ENCODE peak calls at places on chromosomes 16 and 17, in nine cellular contexts. D, O, U, F, I, Q, L, J and T are unnamed samples.

GRCh38 chr17:14813649-14814048 is 451.5 kb downstream of the PMP22 start:
- DNase-seq in D (peak; percentile 15), O (no peak), U (no peak), F (no peak), I (peak; percentile 27), Q (peak; percentile 84), L (no peak), J (no peak), T (no peak)

GRCh38 chr16:50778284-50779163 is 36.6 kb downstream of the CYLD start:
- DNase-seq in D (no peak), O (no peak), U (no peak), F (no peak), I (no peak), Q (no peak), L (no peak), J (no peak), T (no peak)

GRCh38 chr17:17467720-17468119 is 9.1 kb upstream of the MED9 start:
- DNase-seq in D (no peak), O (no peak), U (no peak), F (no peak), I (no peak), Q (no peak), L (peak; percentile 83), J (no peak), T (no peak)

GRCh38 chr17:51036084-51036483 is 84.6 kb downstream of the SPAG9 start:
- DNase-seq in D (no peak), O (no peak), U (no peak), F (no peak), I (no peak), Q (no peak), L (no peak), J (no peak), T (no peak)

GRCh38 chr17:38868095-38868967 is 1.5 kb upstream of the LASP1 start:
- DNase-seq in D (peak; percentile 69), O (peak; percentile 71), U (no peak), F (peak; percentile 89), I (peak; percentile 75), Q (no peak), L (peak; percentile 63), J (peak; percentile 72), T (no peak)

GRCh38 chr16:12551530-12551929 is 252.2 kb downstream of the CPPED1 start:
- DNase-seq in D (no peak), O (no peak), U (no peak), F (no peak), I (no peak), Q (no peak), L (no peak), J (no peak), T (no peak)

GRCh38 chr17:50049636-50050035 is 6.3 kb upstream of the ITGA3 start:
- DNase-seq in D (no peak), O (no peak), U (no peak), F (no peak), I (no peak), Q (no peak), L (no peak), J (no peak), T (no peak)

GRCh38 chr17:740240-741055 is 8.1 kb downstream of the TLCD3A start:
- DNase-seq in D (no peak), O (no peak), U (no peak), F (no peak), I (no peak), Q (peak; percentile 86), L (peak; percentile 25), J (no peak), T (no peak)

GRCh38 chr17:41718287-41718645 is 6.1 kb downstream of the GAST start:
- DNase-seq in D (no peak), O (no peak), U (no peak), F (no peak), I (no peak), Q (no peak), L (no peak), J (no peak), T (no peak)

DNA sequence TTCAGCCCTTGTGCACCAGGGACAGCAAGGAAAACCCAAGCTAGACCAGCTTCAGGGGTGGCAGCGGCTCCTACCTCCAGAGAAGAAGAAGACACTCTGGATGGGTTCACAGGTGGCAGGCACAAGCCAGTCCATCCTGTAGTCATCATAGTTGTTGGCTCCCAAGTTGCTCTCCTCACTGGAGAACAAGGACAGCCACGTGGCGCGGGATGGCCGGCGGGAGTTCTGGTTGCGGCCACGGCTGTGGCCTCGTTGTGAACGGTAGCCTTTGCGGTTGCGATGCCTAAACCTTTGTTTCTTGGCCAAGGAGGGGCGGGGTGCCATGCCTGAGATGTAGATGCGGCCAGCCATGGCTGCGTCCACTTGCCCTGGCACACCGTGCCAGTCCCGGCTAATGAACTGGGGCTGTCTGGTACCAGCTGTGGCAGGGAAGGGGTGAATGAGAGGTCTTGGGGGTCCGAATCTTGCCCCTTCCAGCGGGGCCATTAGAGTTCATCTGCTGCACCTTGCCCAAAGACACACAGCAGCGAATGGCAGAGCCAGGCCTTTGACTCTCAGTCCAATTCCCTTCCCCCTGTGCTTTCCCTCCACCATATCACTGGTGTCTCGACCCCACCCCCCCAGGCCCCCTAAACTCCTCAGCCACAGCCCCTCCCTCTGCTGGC is 2.3 kb downstream of the VTN start:
- DNase-seq in D (no peak), O (no peak), U (no peak), F (no peak), I (no peak), Q (no peak), L (no peak), J (no peak), T (no peak)
- H3K4me3 ChIP-seq in D (no peak overlapping the region), O (no peak overlapping the region), U (no peak overlapping the region), F (no peak overlapping the region), I (no peak overlapping the region), Q (no peak overlapping the region), L (no peak overlapping the region), J (no peak overlapping the region), T (no peak overlapping the region)

GRCh38 chr16:89490386-89491237 is at the start of gene ANKRD11:
- DNase-seq in D (peak; percentile 100), O (peak; percentile 98), U (peak; percentile 99), F (peak; percentile 100), I (peak; percentile 100), Q (peak; percentile 99), L (peak; percentile 99), J (peak; percentile 98), T (peak; percentile 97)

GRCh38 chr16:89491974-89492687 is 1.8 kb upstream of the ANKRD11 start:
- DNase-seq in D (no peak), O (no peak), U (no peak), F (no peak), I (no peak), Q (no peak), L (no peak), J (no peak), T (no peak)

GRCh38 chr16:89489731-89490385 is 503 bp downstream of the ANKRD11 start:
- DNase-seq in D (no peak), O (peak; percentile 57), U (no peak), F (no peak), I (no peak), Q (peak; percentile 90), L (no peak), J (no peak), T (no peak)

GRCh38 chr16:89491238-89491869 is 993 bp upstream of the ANKRD11 start:
- DNase-seq in D (peak; percentile 34), O (no peak), U (no peak), F (no peak), I (no peak), Q (no peak), L (no peak), J (peak; percentile 34), T (no peak)

DNA sequence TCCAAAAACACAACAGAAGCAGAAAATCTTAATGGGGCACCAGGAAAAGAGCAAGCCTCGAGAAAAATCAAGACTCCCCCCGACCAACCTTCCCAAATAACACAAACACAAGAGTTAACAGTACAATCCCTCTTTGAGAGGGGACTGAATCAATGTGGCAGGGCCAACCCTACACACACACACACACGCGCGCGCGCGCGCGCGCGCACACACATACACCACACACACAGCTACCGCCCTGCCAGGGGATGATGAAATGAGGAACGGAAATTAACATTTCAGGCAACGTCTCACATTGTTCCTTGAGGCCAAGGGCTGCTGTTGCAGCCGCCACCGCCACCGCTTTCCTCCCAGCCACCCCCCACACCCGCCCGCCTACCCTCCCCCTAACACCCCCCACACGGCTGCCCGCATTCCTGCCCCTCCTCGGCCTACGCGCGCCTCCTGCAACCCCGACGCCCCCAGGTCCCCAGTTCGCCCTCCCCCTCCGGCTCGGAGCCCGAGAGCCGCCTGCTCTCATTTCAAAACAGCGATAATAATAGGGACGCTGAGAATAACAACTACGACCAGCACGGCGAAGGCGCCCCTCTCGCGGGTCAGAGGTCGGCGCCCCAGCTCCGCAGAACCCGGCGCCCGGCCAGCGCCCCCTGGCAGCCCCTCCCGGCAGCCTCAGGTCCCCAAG is 1.2 kb downstream of the ANKRD11 start:
- DNase-seq in D (peak; percentile 97), O (peak; percentile 85), U (peak; percentile 85), F (peak; percentile 93), I (peak; percentile 92), Q (peak; percentile 95), L (peak; percentile 86), J (peak; percentile 87), T (peak; percentile 80)
- TF ChIP-seq CTCF in D (peak; percentile 51), O (peak; percentile 18), U (peak; percentile 25), F (no peak), I (no peak), Q (peak; percentile 52), L (no peak), J (no peak), T (no peak)

DNA sequence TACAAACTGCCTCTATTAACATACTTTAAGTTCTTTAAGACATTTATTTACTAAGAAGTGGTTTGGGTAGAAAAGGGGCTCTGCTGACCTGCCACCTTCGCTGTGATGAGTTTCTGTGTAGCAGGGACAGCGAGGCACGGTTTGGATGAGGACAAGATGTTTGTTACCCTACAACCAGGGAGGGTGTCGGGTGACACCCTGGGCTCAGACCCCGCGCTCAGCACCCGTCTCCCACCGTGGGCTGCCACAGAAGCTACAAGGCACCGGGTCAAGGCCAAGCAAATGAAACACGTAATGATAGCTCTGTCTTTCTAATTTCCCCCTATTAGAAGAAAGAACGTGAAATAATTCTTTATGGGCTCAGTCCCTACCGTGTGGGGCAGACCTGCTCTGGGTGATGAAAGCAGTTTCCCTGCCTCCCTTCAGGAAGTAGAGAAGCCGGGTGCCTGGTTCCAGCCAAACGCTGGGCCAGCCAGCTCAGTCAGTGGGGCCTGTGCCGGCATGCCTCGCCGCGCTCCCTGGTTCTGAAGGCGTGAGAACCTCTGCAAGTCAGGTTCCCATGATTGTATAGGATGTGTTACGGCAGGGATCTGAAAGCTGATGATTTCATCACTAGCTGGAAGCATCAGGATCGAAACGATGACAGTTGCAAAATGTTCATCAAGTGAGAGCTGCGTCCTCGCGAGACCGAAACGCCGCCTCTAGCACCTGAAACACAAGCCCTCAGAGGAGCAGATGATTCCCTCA is 3.9 kb downstream of the ZNF750 start:
- DNase-seq in D (no peak), O (no peak), U (no peak), F (no peak), I (no peak), Q (peak; percentile 48), L (no peak), J (no peak), T (no peak)
- H3K4me3 ChIP-seq in D (no peak overlapping the region), O (no peak overlapping the region), U (no peak overlapping the region), F (no peak overlapping the region), I (no peak overlapping the region), Q (no peak overlapping the region), L (no peak overlapping the region), J (no peak overlapping the region), T (no peak overlapping the region)

DNA sequence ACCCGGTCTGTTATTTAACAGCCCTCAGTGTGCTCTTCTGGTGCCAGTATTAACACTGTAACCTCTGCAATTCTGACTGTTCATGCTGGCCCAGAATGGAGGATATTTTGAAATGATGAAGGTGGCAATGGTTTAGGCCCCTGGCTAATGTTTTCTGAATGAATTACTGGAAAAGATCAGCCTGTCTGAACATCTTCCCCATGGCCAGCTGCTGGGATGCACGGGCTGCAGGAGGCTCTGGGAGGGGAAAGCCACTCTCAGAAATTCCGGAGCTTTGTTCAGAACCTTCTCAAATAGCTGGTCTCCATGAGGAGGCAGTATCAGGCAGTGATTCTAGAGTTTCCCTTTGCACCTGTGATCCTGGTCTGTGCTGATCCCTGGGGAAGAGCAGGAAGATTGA is 5.0 kb downstream of the SLC6A2 start:
- DNase-seq in D (no peak), O (no peak), U (no peak), F (no peak), I (no peak), Q (no peak), L (no peak), J (no peak), T (no peak)
- TF ChIP-seq CTCF in D (no peak), O (no peak), U (no peak), F (no peak), I (no peak), Q (no peak), L (no peak), J (no peak), T (no peak)